ENCODE peak calls at places on chromosomes 4 and X, in six cellular contexts. One of them, this sample, is unnamed.

GRCh38 chr4:186669159-186669720 is 54.4 kb downstream of the FAT1 start:
- DNase-seq in BJ: peak; percentile 45
- DNase-seq in CD4-positive, alpha-beta T cell: no peak
- DNase-seq in right lobe of liver: no peak
- DNase-seq in RWPE1: peak; percentile 24
- DNase-seq in endodermal cell: peak; percentile 79
- DNase-seq in this sample: peak; percentile 89

GRCh38 chr4:165874072-165874798 is 1.2 kb downstream of the TLL1 start:
- DNase-seq in BJ: no peak
- DNase-seq in CD4-positive, alpha-beta T cell: no peak
- DNase-seq in right lobe of liver: no peak
- DNase-seq in RWPE1: peak; percentile 27
- DNase-seq in endodermal cell: peak; percentile 68
- DNase-seq in this sample: no peak

GRCh38 chr4:98528882-98529281 is 129.5 kb downstream of the TSPAN5 start:
- DNase-seq in BJ: no peak
- DNase-seq in CD4-positive, alpha-beta T cell: no peak
- DNase-seq in right lobe of liver: no peak
- DNase-seq in RWPE1: no peak
- DNase-seq in endodermal cell: no peak
- DNase-seq in this sample: no peak

GRCh38 chr4:88752754-88753153 is 55.1 kb upstream of the NAP1L5 start:
- DNase-seq in BJ: no peak
- DNase-seq in CD4-positive, alpha-beta T cell: no peak
- DNase-seq in right lobe of liver: peak; percentile 82
- DNase-seq in RWPE1: no peak
- DNase-seq in endodermal cell: no peak
- DNase-seq in this sample: no peak

GRCh38 chrX:40157228-40158035 is 59.7 kb upstream of the BCOR start:
- DNase-seq in BJ: no peak
- DNase-seq in CD4-positive, alpha-beta T cell: no peak
- DNase-seq in right lobe of liver: peak; percentile 14
- DNase-seq in RWPE1: no peak
- DNase-seq in endodermal cell: peak; percentile 82
- DNase-seq in this sample: no peak

GRCh38 chr4:100417565-100417964 is 100.3 kb downstream of the EMCN start:
- DNase-seq in BJ: no peak
- DNase-seq in CD4-positive, alpha-beta T cell: no peak
- DNase-seq in right lobe of liver: no peak
- DNase-seq in RWPE1: no peak
- DNase-seq in endodermal cell: no peak
- DNase-seq in this sample: peak; percentile 48

GRCh38 chrX:23504895-23505294 is 162.4 kb upstream of the PRDX4 start:
- DNase-seq in BJ: no peak
- DNase-seq in CD4-positive, alpha-beta T cell: no peak
- DNase-seq in right lobe of liver: no peak
- DNase-seq in RWPE1: no peak
- DNase-seq in endodermal cell: no peak
- DNase-seq in this sample: no peak

GRCh38 chr4:139137745-139138144 is 39.3 kb downstream of the ELF2 start:
- DNase-seq in BJ: no peak
- DNase-seq in CD4-positive, alpha-beta T cell: no peak
- DNase-seq in right lobe of liver: no peak
- DNase-seq in RWPE1: no peak
- DNase-seq in endodermal cell: no peak
- DNase-seq in this sample: no peak

GRCh38 chrX:105823092-105823454 is 734 bp downstream of the NRK start:
- DNase-seq in BJ: no peak
- DNase-seq in CD4-positive, alpha-beta T cell: no peak
- DNase-seq in right lobe of liver: no peak
- DNase-seq in RWPE1: no peak
- DNase-seq in endodermal cell: no peak
- DNase-seq in this sample: no peak

GRCh38 chrX:23770142-23770541 is 12.8 kb upstream of the SAT1 start:
- DNase-seq in BJ: no peak
- DNase-seq in CD4-positive, alpha-beta T cell: no peak
- DNase-seq in right lobe of liver: no peak
- DNase-seq in RWPE1: no peak
- DNase-seq in endodermal cell: no peak
- DNase-seq in this sample: no peak

GRCh38 chr4:174365018-174365587 is 81.4 kb downstream of the CEP44 start:
- DNase-seq in BJ: no peak
- DNase-seq in CD4-positive, alpha-beta T cell: no peak
- DNase-seq in right lobe of liver: no peak
- DNase-seq in RWPE1: peak; percentile 8
- DNase-seq in endodermal cell: no peak
- DNase-seq in this sample: peak; percentile 53

GRCh38 chr4:189121336-189121735 is 819.3 kb upstream of the FRG1 start:
- DNase-seq in BJ: no peak
- DNase-seq in CD4-positive, alpha-beta T cell: no peak
- DNase-seq in right lobe of liver: no peak
- DNase-seq in RWPE1: no peak
- DNase-seq in endodermal cell: no peak
- DNase-seq in this sample: no peak

GRCh38 chr4:1260418-1261106 is 11.6 kb upstream of the CTBP1 start:
- DNase-seq in BJ: no peak
- DNase-seq in CD4-positive, alpha-beta T cell: no peak
- DNase-seq in right lobe of liver: no peak
- DNase-seq in RWPE1: no peak
- DNase-seq in endodermal cell: no peak
- DNase-seq in this sample: no peak

GRCh38 chr4:54586343-54586953 is 71.3 kb upstream of the KIT start:
- DNase-seq in BJ: peak; percentile 77
- DNase-seq in CD4-positive, alpha-beta T cell: no peak
- DNase-seq in right lobe of liver: no peak
- DNase-seq in RWPE1: peak; percentile 48
- DNase-seq in endodermal cell: no peak
- DNase-seq in this sample: peak; percentile 50

GRCh38 chrX:24463077-24463476 is 2.0 kb upstream of the PDK3 start:
- DNase-seq in BJ: no peak
- DNase-seq in CD4-positive, alpha-beta T cell: no peak
- DNase-seq in right lobe of liver: no peak
- DNase-seq in RWPE1: no peak
- DNase-seq in endodermal cell: no peak
- DNase-seq in this sample: no peak

GRCh38 chr4:142222127-142222526 is 585.7 kb downstream of the IL15 start:
- DNase-seq in BJ: no peak
- DNase-seq in CD4-positive, alpha-beta T cell: no peak
- DNase-seq in right lobe of liver: no peak
- DNase-seq in RWPE1: no peak
- DNase-seq in endodermal cell: no peak
- DNase-seq in this sample: no peak

GRCh38 chr4:98516042-98516440 is 142.4 kb downstream of the TSPAN5 start:
- DNase-seq in BJ: peak; percentile 36
- DNase-seq in CD4-positive, alpha-beta T cell: no peak
- DNase-seq in right lobe of liver: no peak
- DNase-seq in RWPE1: peak; percentile 77
- DNase-seq in endodermal cell: no peak
- DNase-seq in this sample: peak; percentile 78

GRCh38 chrX:19517965-19518364 is 2.7 kb upstream of the MAP3K15 start:
- DNase-seq in BJ: no peak
- DNase-seq in CD4-positive, alpha-beta T cell: no peak
- DNase-seq in right lobe of liver: no peak
- DNase-seq in RWPE1: no peak
- DNase-seq in endodermal cell: no peak
- DNase-seq in this sample: no peak

GRCh38 chr4:114358901-114359300 is 239.7 kb upstream of the UGT8 start:
- DNase-seq in BJ: no peak
- DNase-seq in CD4-positive, alpha-beta T cell: no peak
- DNase-seq in right lobe of liver: no peak
- DNase-seq in RWPE1: no peak
- DNase-seq in endodermal cell: no peak
- DNase-seq in this sample: no peak

GRCh38 chrX:15546745-15547144 is 46.1 kb downstream of the BMX start:
- DNase-seq in BJ: no peak
- DNase-seq in CD4-positive, alpha-beta T cell: no peak
- DNase-seq in right lobe of liver: no peak
- DNase-seq in RWPE1: no peak
- DNase-seq in endodermal cell: no peak
- DNase-seq in this sample: no peak

GRCh38 chr4:158968961-158969360 is 133.9 kb upstream of the RAPGEF2 start:
- DNase-seq in BJ: no peak
- DNase-seq in CD4-positive, alpha-beta T cell: no peak
- DNase-seq in right lobe of liver: no peak
- DNase-seq in RWPE1: no peak
- DNase-seq in endodermal cell: no peak
- DNase-seq in this sample: no peak

GRCh38 chrX:24846551-24847170 is 152.9 kb downstream of the POLA1 start:
- DNase-seq in BJ: no peak
- DNase-seq in CD4-positive, alpha-beta T cell: no peak
- DNase-seq in right lobe of liver: no peak
- DNase-seq in RWPE1: no peak
- DNase-seq in endodermal cell: no peak
- DNase-seq in this sample: peak; percentile 55

GRCh38 chr4:2251073-2251794 is 9.3 kb upstream of the HAUS3 start:
- DNase-seq in BJ: no peak
- DNase-seq in CD4-positive, alpha-beta T cell: no peak
- DNase-seq in right lobe of liver: peak; percentile 17
- DNase-seq in RWPE1: no peak
- DNase-seq in endodermal cell: peak; percentile 42
- DNase-seq in this sample: no peak

GRCh38 chrX:132631579-132632232 is 142.9 kb upstream of the MBNL3 start:
- DNase-seq in BJ: no peak
- DNase-seq in CD4-positive, alpha-beta T cell: no peak
- DNase-seq in right lobe of liver: no peak
- DNase-seq in RWPE1: peak; percentile 7
- DNase-seq in endodermal cell: no peak
- DNase-seq in this sample: peak; percentile 40

GRCh38 chr4:94621491-94622080 is 136.2 kb upstream of the BMPR1B start:
- DNase-seq in BJ: no peak
- DNase-seq in CD4-positive, alpha-beta T cell: no peak
- DNase-seq in right lobe of liver: no peak
- DNase-seq in RWPE1: peak; percentile 49
- DNase-seq in endodermal cell: no peak
- DNase-seq in this sample: peak; percentile 47

GRCh38 chr4:9765091-9765490 is 16.3 kb upstream of the DRD5 start:
- DNase-seq in BJ: no peak
- DNase-seq in CD4-positive, alpha-beta T cell: no peak
- DNase-seq in right lobe of liver: no peak
- DNase-seq in RWPE1: no peak
- DNase-seq in endodermal cell: peak; percentile 85
- DNase-seq in this sample: peak; percentile 1

GRCh38 chr4:40418430-40419230 is 83.5 kb downstream of the CHRNA9 start:
- DNase-seq in BJ: no peak
- DNase-seq in CD4-positive, alpha-beta T cell: no peak
- DNase-seq in right lobe of liver: no peak
- DNase-seq in RWPE1: no peak
- DNase-seq in endodermal cell: no peak
- DNase-seq in this sample: no peak

GRCh38 chr4:32909722-32910121 is 2189.6 kb downstream of the PCDH7 start:
- DNase-seq in BJ: no peak
- DNase-seq in CD4-positive, alpha-beta T cell: no peak
- DNase-seq in right lobe of liver: no peak
- DNase-seq in RWPE1: no peak
- DNase-seq in endodermal cell: peak; percentile 77
- DNase-seq in this sample: no peak
- TF ChIP-seq CTCF in BJ: no peak
- TF ChIP-seq CTCF in CD4-positive, alpha-beta T cell: no peak
- TF ChIP-seq CTCF in right lobe of liver: no peak
- TF ChIP-seq CTCF in RWPE1: no peak
- TF ChIP-seq CTCF in endodermal cell: peak; percentile 69
- TF ChIP-seq CTCF in this sample: peak; percentile 2

DNA sequence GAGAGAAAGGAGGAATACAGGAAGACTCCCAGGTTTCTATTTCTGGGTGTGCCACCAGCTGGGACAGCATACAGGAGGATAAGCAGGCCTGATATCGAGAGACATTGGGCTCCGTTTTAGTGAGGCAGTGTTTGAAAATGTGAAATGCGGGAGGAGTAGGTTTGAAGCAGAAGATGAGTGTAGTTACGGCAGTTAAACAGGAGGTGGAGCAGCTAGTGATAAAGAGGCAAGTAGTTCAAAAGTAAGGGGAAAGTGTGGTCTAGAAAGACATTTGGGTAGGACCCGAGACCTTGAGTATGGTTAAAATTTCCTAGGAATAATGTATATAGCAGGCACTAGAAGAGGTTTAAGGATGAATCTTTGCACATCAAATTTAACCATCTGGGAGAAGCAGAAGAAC is 42.4 kb downstream of the DCUN1D4 start:
- DNase-seq in BJ: no peak
- DNase-seq in CD4-positive, alpha-beta T cell: no peak
- DNase-seq in right lobe of liver: no peak
- DNase-seq in RWPE1: peak; percentile 23
- DNase-seq in endodermal cell: peak; percentile 73
- DNase-seq in this sample: peak; percentile 38
- TF ChIP-seq CTCF in BJ: peak; percentile 47
- TF ChIP-seq CTCF in CD4-positive, alpha-beta T cell: no peak
- TF ChIP-seq CTCF in right lobe of liver: peak; percentile 47
- TF ChIP-seq CTCF in RWPE1: peak; percentile 14
- TF ChIP-seq CTCF in endodermal cell: peak; percentile 76
- TF ChIP-seq CTCF in this sample: peak; percentile 63

GRCh38 chrX:2903366-2903765 is 25.8 kb downstream of the ARSD start:
- DNase-seq in BJ: no peak
- DNase-seq in CD4-positive, alpha-beta T cell: no peak
- DNase-seq in right lobe of liver: no peak
- DNase-seq in RWPE1: no peak
- DNase-seq in endodermal cell: no peak
- DNase-seq in this sample: no peak
- TF ChIP-seq CTCF in BJ: no peak
- TF ChIP-seq CTCF in CD4-positive, alpha-beta T cell: no peak
- TF ChIP-seq CTCF in right lobe of liver: peak; percentile 25
- TF ChIP-seq CTCF in RWPE1: no peak
- TF ChIP-seq CTCF in endodermal cell: peak; percentile 51
- TF ChIP-seq CTCF in this sample: no peak

DNA sequence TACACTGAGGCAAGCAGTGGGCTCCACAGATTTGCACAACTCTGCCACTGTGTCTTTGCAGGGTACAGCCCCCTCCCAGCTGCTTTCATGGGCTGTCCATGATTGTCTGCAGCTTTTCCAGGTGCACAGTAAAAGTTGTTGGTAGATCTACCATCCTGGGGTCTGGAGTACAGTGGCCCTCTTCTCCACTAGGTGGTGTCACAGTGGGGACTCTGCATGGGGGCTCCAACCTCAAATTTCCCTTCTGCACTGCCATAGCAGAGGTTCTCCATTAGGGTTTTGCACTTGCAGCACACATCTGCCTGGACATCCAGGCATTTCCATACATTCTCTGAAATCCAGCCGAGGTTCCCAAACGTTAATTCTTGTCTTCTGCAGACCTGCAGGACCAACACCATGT is 1002.3 kb downstream of the FAM133A start:
- DNase-seq in BJ: no peak
- DNase-seq in CD4-positive, alpha-beta T cell: no peak
- DNase-seq in right lobe of liver: no peak
- DNase-seq in RWPE1: no peak
- DNase-seq in endodermal cell: peak; percentile 58
- DNase-seq in this sample: no peak
- TF ChIP-seq CTCF in BJ: no peak
- TF ChIP-seq CTCF in CD4-positive, alpha-beta T cell: no peak
- TF ChIP-seq CTCF in right lobe of liver: no peak
- TF ChIP-seq CTCF in RWPE1: no peak
- TF ChIP-seq CTCF in endodermal cell: peak; percentile 71
- TF ChIP-seq CTCF in this sample: no peak

GRCh38 chr4:84159767-84160166 is 339.3 kb downstream of the NKX6-1 start:
- DNase-seq in BJ: no peak
- DNase-seq in CD4-positive, alpha-beta T cell: no peak
- DNase-seq in right lobe of liver: no peak
- DNase-seq in RWPE1: no peak
- DNase-seq in endodermal cell: peak; percentile 86
- DNase-seq in this sample: no peak
- TF ChIP-seq CTCF in BJ: no peak
- TF ChIP-seq CTCF in CD4-positive, alpha-beta T cell: no peak
- TF ChIP-seq CTCF in right lobe of liver: no peak
- TF ChIP-seq CTCF in RWPE1: no peak
- TF ChIP-seq CTCF in endodermal cell: peak; percentile 77
- TF ChIP-seq CTCF in this sample: peak; percentile 7

GRCh38 chrX:137234651-137235402 is 201.0 kb upstream of the GPR101 start:
- DNase-seq in BJ: no peak
- DNase-seq in CD4-positive, alpha-beta T cell: peak; percentile 2
- DNase-seq in right lobe of liver: no peak
- DNase-seq in RWPE1: no peak
- DNase-seq in endodermal cell: no peak
- DNase-seq in this sample: no peak
- TF ChIP-seq CTCF in BJ: no peak
- TF ChIP-seq CTCF in CD4-positive, alpha-beta T cell: no peak
- TF ChIP-seq CTCF in right lobe of liver: no peak
- TF ChIP-seq CTCF in RWPE1: no peak
- TF ChIP-seq CTCF in endodermal cell: no peak
- TF ChIP-seq CTCF in this sample: no peak